ENCODE peak calls at places on chromosomes 6 and 20, in five cellular contexts. One of them, this sample, is unnamed.

GRCh38 chr20:19696620-19697019 is 61.4 kb upstream of the RIN2 start:
- DNase-seq in CD4-positive, alpha-beta memory T cell: no peak
- DNase-seq in Peyer's patch: no peak
- DNase-seq in aorta: no peak
- DNase-seq in keratinocyte: no peak
- DNase-seq in this sample: no peak

GRCh38 chr6:37259191-37259590 is 1.2 kb upstream of the TMEM217 start:
- DNase-seq in CD4-positive, alpha-beta memory T cell: peak; percentile 38
- DNase-seq in Peyer's patch: no peak
- DNase-seq in aorta: no peak
- DNase-seq in keratinocyte: no peak
- DNase-seq in this sample: peak; percentile 14

GRCh38 chr6:16345449-16346330 is 107.3 kb downstream of the GMPR start:
- DNase-seq in CD4-positive, alpha-beta memory T cell: no peak
- DNase-seq in Peyer's patch: no peak
- DNase-seq in aorta: no peak
- DNase-seq in keratinocyte: no peak
- DNase-seq in this sample: no peak

GRCh38 chr20:44017905-44018683 is 103.4 kb downstream of the TOX2 start:
- DNase-seq in CD4-positive, alpha-beta memory T cell: no peak
- DNase-seq in Peyer's patch: peak; percentile 72
- DNase-seq in aorta: peak; percentile 85
- DNase-seq in keratinocyte: peak; percentile 21
- DNase-seq in this sample: no peak

GRCh38 chr20:46767127-46767761 is 57.8 kb downstream of the SLC2A10 start:
- DNase-seq in CD4-positive, alpha-beta memory T cell: no peak
- DNase-seq in Peyer's patch: no peak
- DNase-seq in aorta: no peak
- DNase-seq in keratinocyte: no peak
- DNase-seq in this sample: peak; percentile 39

GRCh38 chr6:145151624-145152023 is 583.7 kb downstream of the EPM2A start:
- DNase-seq in CD4-positive, alpha-beta memory T cell: no peak
- DNase-seq in Peyer's patch: no peak
- DNase-seq in aorta: no peak
- DNase-seq in keratinocyte: no peak
- DNase-seq in this sample: no peak

GRCh38 chr20:20465259-20465658 is 97.4 kb downstream of the INSM1 start:
- DNase-seq in CD4-positive, alpha-beta memory T cell: no peak
- DNase-seq in Peyer's patch: no peak
- DNase-seq in aorta: no peak
- DNase-seq in keratinocyte: no peak
- DNase-seq in this sample: no peak

GRCh38 chr6:28807682-28808280 is 116.0 kb downstream of the TRIM27 start:
- DNase-seq in CD4-positive, alpha-beta memory T cell: no peak
- DNase-seq in Peyer's patch: no peak
- DNase-seq in aorta: no peak
- DNase-seq in keratinocyte: no peak
- DNase-seq in this sample: no peak

GRCh38 chr6:22605736-22606135 is 36.4 kb downstream of the HDGFL1 start:
- DNase-seq in CD4-positive, alpha-beta memory T cell: no peak
- DNase-seq in Peyer's patch: no peak
- DNase-seq in aorta: no peak
- DNase-seq in keratinocyte: no peak
- DNase-seq in this sample: no peak

GRCh38 chr20:4708036-4708435 is 13.7 kb upstream of the PRND start:
- DNase-seq in CD4-positive, alpha-beta memory T cell: no peak
- DNase-seq in Peyer's patch: no peak
- DNase-seq in aorta: no peak
- DNase-seq in keratinocyte: no peak
- DNase-seq in this sample: no peak

GRCh38 chr6:167543602-167544506 is 219.0 kb downstream of the TTLL2 start:
- DNase-seq in CD4-positive, alpha-beta memory T cell: no peak
- DNase-seq in Peyer's patch: no peak
- DNase-seq in aorta: no peak
- DNase-seq in keratinocyte: no peak
- DNase-seq in this sample: no peak

GRCh38 chr20:16810216-16810615 is 62.1 kb downstream of the OTOR start:
- DNase-seq in CD4-positive, alpha-beta memory T cell: no peak
- DNase-seq in Peyer's patch: no peak
- DNase-seq in aorta: no peak
- DNase-seq in keratinocyte: no peak
- DNase-seq in this sample: no peak

DNA sequence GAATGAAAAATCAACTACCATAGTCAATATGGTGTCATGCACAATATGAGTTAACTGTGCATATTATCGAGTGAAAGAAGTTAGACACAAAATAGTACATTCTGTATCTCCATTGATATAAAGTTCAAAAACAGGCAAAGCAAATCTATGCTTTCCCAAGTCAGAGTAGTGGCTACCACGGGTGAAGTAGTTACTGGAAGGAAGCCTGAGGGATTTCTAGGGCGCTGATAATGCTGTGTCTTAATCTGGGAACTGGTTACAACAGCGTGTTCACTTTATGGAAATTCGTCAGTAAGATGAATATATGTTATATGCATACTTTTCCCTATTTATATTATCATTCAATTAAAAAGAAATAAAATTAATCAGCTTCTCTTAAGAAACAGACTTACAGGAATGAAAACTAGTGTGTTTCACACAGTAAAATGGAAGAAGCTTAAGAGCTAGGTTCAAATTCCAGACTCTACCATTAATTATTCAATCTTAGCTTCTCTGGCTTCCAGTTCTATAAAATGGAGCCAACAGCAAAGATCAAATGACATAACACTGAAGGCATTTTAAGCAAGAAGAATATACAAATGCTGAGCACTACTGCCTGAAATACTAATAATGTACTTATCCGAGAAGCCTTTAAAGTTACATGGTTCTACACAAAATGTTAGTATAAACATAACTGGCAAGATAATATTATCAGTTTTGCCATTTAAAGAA is 19.2 kb downstream of the BACH2 start:
- DNase-seq in CD4-positive, alpha-beta memory T cell: no peak
- DNase-seq in Peyer's patch: no peak
- DNase-seq in aorta: no peak
- DNase-seq in keratinocyte: no peak
- DNase-seq in this sample: no peak
- H3K27me3 ChIP-seq in CD4-positive, alpha-beta memory T cell: no peaks in the 10 kb centered on the region
- H3K27me3 ChIP-seq in Peyer's patch: no peaks in the 10 kb centered on the region
- H3K27me3 ChIP-seq in aorta: no peaks in the 10 kb centered on the region
- H3K27me3 ChIP-seq in keratinocyte: no peaks in the 10 kb centered on the region
- H3K27me3 ChIP-seq in this sample: peaks cover 2% of the 10 kb centered on the region

GRCh38 chr20:35661013-35661412 is 3.7 kb downstream of the CPNE1 start:
- DNase-seq in CD4-positive, alpha-beta memory T cell: no peak
- DNase-seq in Peyer's patch: no peak
- DNase-seq in aorta: no peak
- DNase-seq in keratinocyte: no peak
- DNase-seq in this sample: peak; percentile 49
- H3K4me3 ChIP-seq in CD4-positive, alpha-beta memory T cell: peak overlapping the region; percentile 2
- H3K4me3 ChIP-seq in Peyer's patch: no peak overlapping the region
- H3K4me3 ChIP-seq in aorta: no peak overlapping the region
- H3K4me3 ChIP-seq in keratinocyte: peak overlapping the region; percentile 77
- H3K4me3 ChIP-seq in this sample: peak overlapping the region; percentile 90

DNA sequence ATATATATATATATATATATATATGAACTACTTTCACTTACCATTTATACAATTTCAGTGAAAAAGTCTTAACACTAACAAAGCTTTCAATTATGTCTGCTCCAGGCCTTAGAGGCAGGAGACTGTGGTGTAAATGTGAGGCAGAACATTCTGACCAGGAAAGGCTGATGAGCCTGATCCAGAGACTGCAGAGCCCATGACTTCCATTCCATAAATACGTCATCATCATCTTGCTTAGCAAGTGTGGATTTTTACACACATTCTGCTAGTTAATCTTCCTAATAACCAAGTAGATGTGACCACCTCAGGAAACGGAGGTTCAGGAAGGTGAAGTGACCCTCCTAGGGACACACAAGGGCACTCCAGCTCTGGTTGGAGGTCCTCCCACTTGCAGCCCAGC is 14.9 kb downstream of the TRERF1 start:
- DNase-seq in CD4-positive, alpha-beta memory T cell: no peak
- DNase-seq in Peyer's patch: no peak
- DNase-seq in aorta: no peak
- DNase-seq in keratinocyte: no peak
- DNase-seq in this sample: no peak
- H3K36me3 ChIP-seq in CD4-positive, alpha-beta memory T cell: no peaks in the 10 kb centered on the region
- H3K36me3 ChIP-seq in Peyer's patch: peaks cover 5% of the 10 kb centered on the region
- H3K36me3 ChIP-seq in aorta: no peaks in the 10 kb centered on the region
- H3K36me3 ChIP-seq in keratinocyte: no peaks in the 10 kb centered on the region
- H3K36me3 ChIP-seq in this sample: peaks cover 15% of the 10 kb centered on the region

GRCh38 chr20:956330-956951 is 40.3 kb upstream of the ANGPT4 start:
- DNase-seq in CD4-positive, alpha-beta memory T cell: peak; percentile 74
- DNase-seq in Peyer's patch: peak; percentile 83
- DNase-seq in aorta: peak; percentile 84
- DNase-seq in keratinocyte: peak; percentile 19
- DNase-seq in this sample: peak; percentile 72
- H3K27me3 ChIP-seq in CD4-positive, alpha-beta memory T cell: peaks cover 3% of the 10 kb centered on the region
- H3K27me3 ChIP-seq in Peyer's patch: no peaks in the 10 kb centered on the region
- H3K27me3 ChIP-seq in aorta: no peaks in the 10 kb centered on the region
- H3K27me3 ChIP-seq in keratinocyte: peaks cover 21% of the 10 kb centered on the region
- H3K27me3 ChIP-seq in this sample: peaks cover 6% of the 10 kb centered on the region

GRCh38 chr6:31838968-31839367 is 11.4 kb downstream of the HSPA1B start:
- DNase-seq in CD4-positive, alpha-beta memory T cell: no peak
- DNase-seq in Peyer's patch: no peak
- DNase-seq in aorta: no peak
- DNase-seq in keratinocyte: no peak
- DNase-seq in this sample: no peak
- H3K4me3 ChIP-seq in CD4-positive, alpha-beta memory T cell: no peak overlapping the region
- H3K4me3 ChIP-seq in Peyer's patch: no peak overlapping the region
- H3K4me3 ChIP-seq in aorta: no peak overlapping the region
- H3K4me3 ChIP-seq in keratinocyte: no peak overlapping the region
- H3K4me3 ChIP-seq in this sample: no peak overlapping the region

GRCh38 chr20:41082306-41082705 is 53.7 kb downstream of the TOP1 start:
- DNase-seq in CD4-positive, alpha-beta memory T cell: no peak
- DNase-seq in Peyer's patch: no peak
- DNase-seq in aorta: no peak
- DNase-seq in keratinocyte: no peak
- DNase-seq in this sample: no peak

GRCh38 chr20:41086402-41087324 is 50.7 kb upstream of the PLCG1 start:
- DNase-seq in CD4-positive, alpha-beta memory T cell: no peak
- DNase-seq in Peyer's patch: no peak
- DNase-seq in aorta: no peak
- DNase-seq in keratinocyte: no peak
- DNase-seq in this sample: no peak

GRCh38 chr20:41087777-41088176 is 49.6 kb upstream of the PLCG1 start:
- DNase-seq in CD4-positive, alpha-beta memory T cell: no peak
- DNase-seq in Peyer's patch: no peak
- DNase-seq in aorta: no peak
- DNase-seq in keratinocyte: no peak
- DNase-seq in this sample: no peak

GRCh38 chr20:41087325-41087685 is 50.0 kb upstream of the PLCG1 start:
- DNase-seq in CD4-positive, alpha-beta memory T cell: no peak
- DNase-seq in Peyer's patch: no peak
- DNase-seq in aorta: no peak
- DNase-seq in keratinocyte: no peak
- DNase-seq in this sample: no peak

DNA sequence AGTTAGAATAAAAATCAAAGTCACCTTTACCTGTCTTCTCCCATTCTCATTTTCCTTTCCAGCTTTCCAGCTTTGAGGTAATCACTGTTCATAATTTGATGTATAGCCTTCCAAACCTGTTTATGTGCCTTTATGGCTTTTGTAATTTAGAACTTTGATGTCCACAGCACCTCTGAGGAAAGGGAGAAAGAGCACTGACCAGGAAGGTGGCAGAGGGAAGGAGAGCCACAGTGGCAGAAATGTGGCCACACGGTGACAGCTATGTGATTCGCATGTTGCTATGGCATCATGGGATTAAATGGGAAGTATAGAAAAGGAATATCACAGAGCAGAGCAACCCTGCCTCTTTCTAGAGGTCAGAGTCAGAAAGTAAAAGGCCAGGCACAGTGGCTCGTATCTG is 51.7 kb upstream of the PLCG1 start:
- DNase-seq in CD4-positive, alpha-beta memory T cell: no peak
- DNase-seq in Peyer's patch: no peak
- DNase-seq in aorta: no peak
- DNase-seq in keratinocyte: no peak
- DNase-seq in this sample: no peak
- H3K36me3 ChIP-seq in CD4-positive, alpha-beta memory T cell: peaks cover 33% of the 10 kb centered on the region
- H3K36me3 ChIP-seq in Peyer's patch: peaks cover 51% of the 10 kb centered on the region
- H3K36me3 ChIP-seq in aorta: peaks cover 5% of the 10 kb centered on the region
- H3K36me3 ChIP-seq in keratinocyte: peaks cover 38% of the 10 kb centered on the region
- H3K36me3 ChIP-seq in this sample: peaks cover 62% of the 10 kb centered on the region

This sample was measured in CD4-positive, CD25-positive, alpha-beta regulatory T cell.